ENCODE peak calls at places on chromosome 9, in six cellular contexts. One of them, this sample, is unnamed.

GRCh38 chr9:33813712-33814641 is 3.0 kb upstream of the UBE2R2 start:
- DNase-seq in Karpas-422: peak; percentile 83
- DNase-seq in upper lobe of right lung: no peak
- DNase-seq in Jurkat, Clone E6-1: peak; percentile 61
- DNase-seq in fibroblast of lung: peak; percentile 69
- DNase-seq in HAP-1: peak; percentile 50
- DNase-seq in this sample: peak; percentile 60

GRCh38 chr9:6739218-6739617 is 18.6 kb upstream of the KDM4C start:
- DNase-seq in Jurkat, Clone E6-1: no peak
- DNase-seq in HAP-1: no peak
- DNase-seq in upper lobe of right lung: peak; percentile 5
- DNase-seq in Karpas-422: peak; percentile 46
- DNase-seq in fibroblast of lung: peak; percentile 32
- DNase-seq in this sample: no peak

GRCh38 chr9:83572524-83572923 is 34.3 kb upstream of the FRMD3 start:
- DNase-seq in HAP-1: no peak
- DNase-seq in Jurkat, Clone E6-1: peak; percentile 18
- DNase-seq in upper lobe of right lung: no peak
- DNase-seq in Karpas-422: no peak
- DNase-seq in fibroblast of lung: no peak
- DNase-seq in this sample: no peak

GRCh38 chr9:138024131-138024530 is 146.5 kb downstream of the CACNA1B start:
- DNase-seq in upper lobe of right lung: peak; percentile 48
- DNase-seq in Jurkat, Clone E6-1: no peak
- DNase-seq in fibroblast of lung: no peak
- DNase-seq in HAP-1: no peak
- DNase-seq in Karpas-422: no peak
- DNase-seq in this sample: no peak

GRCh38 chr9:7802666-7803065 is 3.1 kb upstream of the DMAC1 start:
- DNase-seq in Jurkat, Clone E6-1: no peak
- DNase-seq in Karpas-422: no peak
- DNase-seq in HAP-1: no peak
- DNase-seq in upper lobe of right lung: no peak
- DNase-seq in fibroblast of lung: peak; percentile 4
- DNase-seq in this sample: no peak

GRCh38 chr9:14993061-14993800 is 83.0 kb upstream of the FREM1 start:
- DNase-seq in Jurkat, Clone E6-1: no peak
- DNase-seq in Karpas-422: no peak
- DNase-seq in fibroblast of lung: peak; percentile 86
- DNase-seq in HAP-1: peak; percentile 23
- DNase-seq in upper lobe of right lung: peak; percentile 91
- DNase-seq in this sample: peak; percentile 21

GRCh38 chr9:119792242-119792641 is 423.0 kb upstream of the BRINP1 start:
- DNase-seq in HAP-1: no peak
- DNase-seq in upper lobe of right lung: no peak
- DNase-seq in Jurkat, Clone E6-1: no peak
- DNase-seq in Karpas-422: no peak
- DNase-seq in fibroblast of lung: no peak
- DNase-seq in this sample: no peak

GRCh38 chr9:93679536-93680444 is 103.4 kb downstream of the PHF2 start:
- DNase-seq in upper lobe of right lung: peak; percentile 51
- DNase-seq in fibroblast of lung: no peak
- DNase-seq in Karpas-422: no peak
- DNase-seq in HAP-1: no peak
- DNase-seq in Jurkat, Clone E6-1: no peak
- DNase-seq in this sample: no peak

GRCh38 chr9:130713286-130713975 is 19.9 kb downstream of the EXOSC2 start:
- DNase-seq in Karpas-422: peak; percentile 49
- DNase-seq in HAP-1: no peak
- DNase-seq in upper lobe of right lung: no peak
- DNase-seq in fibroblast of lung: peak; percentile 52
- DNase-seq in Jurkat, Clone E6-1: no peak
- DNase-seq in this sample: peak; percentile 5

GRCh38 chr9:69121155-69122085 is 52.7 kb upstream of the TJP2 start:
- DNase-seq in HAP-1: peak; percentile 46
- DNase-seq in Jurkat, Clone E6-1: peak; percentile 11
- DNase-seq in upper lobe of right lung: peak; percentile 85
- DNase-seq in Karpas-422: no peak
- DNase-seq in fibroblast of lung: peak; percentile 35
- DNase-seq in this sample: peak; percentile 44

GRCh38 chr9:116059466-116059865 is 94.1 kb upstream of the PAPPA start:
- DNase-seq in upper lobe of right lung: no peak
- DNase-seq in Karpas-422: no peak
- DNase-seq in fibroblast of lung: peak; percentile 70
- DNase-seq in Jurkat, Clone E6-1: no peak
- DNase-seq in HAP-1: no peak
- DNase-seq in this sample: no peak

GRCh38 chr9:97808972-97809371 is 44.1 kb upstream of the FOXE1 start:
- DNase-seq in Karpas-422: no peak
- DNase-seq in HAP-1: no peak
- DNase-seq in Jurkat, Clone E6-1: no peak
- DNase-seq in upper lobe of right lung: no peak
- DNase-seq in fibroblast of lung: no peak
- DNase-seq in this sample: no peak

GRCh38 chr9:137456864-137457405 is 2.2 kb downstream of the NSMF start:
- DNase-seq in Jurkat, Clone E6-1: no peak
- DNase-seq in fibroblast of lung: no peak
- DNase-seq in HAP-1: no peak
- DNase-seq in upper lobe of right lung: peak; percentile 57
- DNase-seq in Karpas-422: no peak
- DNase-seq in this sample: no peak

GRCh38 chr9:131738838-131739191 is 1.1 kb downstream of the RAPGEF1 start:
- DNase-seq in Jurkat, Clone E6-1: no peak
- DNase-seq in Karpas-422: no peak
- DNase-seq in upper lobe of right lung: no peak
- DNase-seq in HAP-1: peak; percentile 14
- DNase-seq in fibroblast of lung: no peak
- DNase-seq in this sample: no peak

GRCh38 chr9:4639420-4639819 is 22.7 kb upstream of the PLPP6 start:
- DNase-seq in upper lobe of right lung: no peak
- DNase-seq in Jurkat, Clone E6-1: no peak
- DNase-seq in Karpas-422: no peak
- DNase-seq in fibroblast of lung: peak; percentile 18
- DNase-seq in HAP-1: no peak
- DNase-seq in this sample: no peak

GRCh38 chr9:135925496-135926133 is 18.3 kb upstream of the CAMSAP1 start:
- DNase-seq in HAP-1: no peak
- DNase-seq in fibroblast of lung: no peak
- DNase-seq in Jurkat, Clone E6-1: no peak
- DNase-seq in Karpas-422: no peak
- DNase-seq in upper lobe of right lung: peak; percentile 59
- DNase-seq in this sample: no peak

GRCh38 chr9:71819115-71819739 is 50.9 kb upstream of the CEMIP2 start:
- DNase-seq in Jurkat, Clone E6-1: no peak
- DNase-seq in HAP-1: no peak
- DNase-seq in fibroblast of lung: peak; percentile 50
- DNase-seq in upper lobe of right lung: no peak
- DNase-seq in Karpas-422: peak; percentile 65
- DNase-seq in this sample: peak; percentile 47

GRCh38 chr9:122215663-122216062 is 13.1 kb downstream of the LHX6 start:
- DNase-seq in Karpas-422: no peak
- DNase-seq in fibroblast of lung: no peak
- DNase-seq in upper lobe of right lung: no peak
- DNase-seq in Jurkat, Clone E6-1: no peak
- DNase-seq in HAP-1: no peak
- DNase-seq in this sample: no peak

GRCh38 chr9:81522721-81523551 is 166.4 kb downstream of the TLE1 start:
- DNase-seq in Karpas-422: peak; percentile 57
- DNase-seq in upper lobe of right lung: no peak
- DNase-seq in Jurkat, Clone E6-1: peak; percentile 54
- DNase-seq in HAP-1: peak; percentile 20
- DNase-seq in fibroblast of lung: peak; percentile 82
- DNase-seq in this sample: no peak

GRCh38 chr9:133238272-133238850 is 29.3 kb upstream of the OBP2B start:
- DNase-seq in upper lobe of right lung: peak; percentile 92
- DNase-seq in Jurkat, Clone E6-1: no peak
- DNase-seq in Karpas-422: peak; percentile 90
- DNase-seq in HAP-1: peak; percentile 69
- DNase-seq in fibroblast of lung: peak; percentile 6
- DNase-seq in this sample: no peak

GRCh38 chr9:104313396-104314110 is 190.5 kb upstream of the OR13F1 start:
- DNase-seq in Jurkat, Clone E6-1: no peak
- DNase-seq in upper lobe of right lung: no peak
- DNase-seq in Karpas-422: no peak
- DNase-seq in fibroblast of lung: no peak
- DNase-seq in HAP-1: no peak
- DNase-seq in this sample: no peak

GRCh38 chr9:8095531-8096223 is 296.1 kb upstream of the DMAC1 start:
- DNase-seq in fibroblast of lung: no peak
- DNase-seq in upper lobe of right lung: no peak
- DNase-seq in Jurkat, Clone E6-1: no peak
- DNase-seq in HAP-1: peak; percentile 73
- DNase-seq in Karpas-422: no peak
- DNase-seq in this sample: no peak

GRCh38 chr9:99176527-99177013 is 45.2 kb downstream of the ALG2 start:
- DNase-seq in fibroblast of lung: no peak
- DNase-seq in Karpas-422: no peak
- DNase-seq in Jurkat, Clone E6-1: no peak
- DNase-seq in HAP-1: no peak
- DNase-seq in upper lobe of right lung: no peak
- DNase-seq in this sample: no peak

GRCh38 chr9:1048853-1049252 is 1.3 kb upstream of the DMRT2 start:
- DNase-seq in Jurkat, Clone E6-1: no peak
- DNase-seq in fibroblast of lung: no peak
- DNase-seq in HAP-1: no peak
- DNase-seq in Karpas-422: peak; percentile 11
- DNase-seq in upper lobe of right lung: no peak
- DNase-seq in this sample: no peak

GRCh38 chr9:16866542-16866941 is 3.9 kb downstream of the BNC2 start:
- DNase-seq in upper lobe of right lung: no peak
- DNase-seq in HAP-1: no peak
- DNase-seq in fibroblast of lung: peak; percentile 77
- DNase-seq in Jurkat, Clone E6-1: no peak
- DNase-seq in Karpas-422: no peak
- DNase-seq in this sample: no peak
- H3K4me3 ChIP-seq in upper lobe of right lung: peak overlapping the region; percentile 2
- H3K4me3 ChIP-seq in HAP-1: no peak overlapping the region
- H3K4me3 ChIP-seq in fibroblast of lung: peak overlapping the region; percentile 0
- H3K4me3 ChIP-seq in Jurkat, Clone E6-1: no peak overlapping the region
- H3K4me3 ChIP-seq in Karpas-422: no peak overlapping the region
- H3K4me3 ChIP-seq in this sample: no peak overlapping the region

GRCh38 chr9:20872340-20872977 is 159.0 kb downstream of the HACD4 start:
- DNase-seq in upper lobe of right lung: no peak
- DNase-seq in fibroblast of lung: peak; percentile 92
- DNase-seq in HAP-1: no peak
- DNase-seq in Jurkat, Clone E6-1: peak; percentile 11
- DNase-seq in Karpas-422: no peak
- DNase-seq in this sample: no peak

DNA sequence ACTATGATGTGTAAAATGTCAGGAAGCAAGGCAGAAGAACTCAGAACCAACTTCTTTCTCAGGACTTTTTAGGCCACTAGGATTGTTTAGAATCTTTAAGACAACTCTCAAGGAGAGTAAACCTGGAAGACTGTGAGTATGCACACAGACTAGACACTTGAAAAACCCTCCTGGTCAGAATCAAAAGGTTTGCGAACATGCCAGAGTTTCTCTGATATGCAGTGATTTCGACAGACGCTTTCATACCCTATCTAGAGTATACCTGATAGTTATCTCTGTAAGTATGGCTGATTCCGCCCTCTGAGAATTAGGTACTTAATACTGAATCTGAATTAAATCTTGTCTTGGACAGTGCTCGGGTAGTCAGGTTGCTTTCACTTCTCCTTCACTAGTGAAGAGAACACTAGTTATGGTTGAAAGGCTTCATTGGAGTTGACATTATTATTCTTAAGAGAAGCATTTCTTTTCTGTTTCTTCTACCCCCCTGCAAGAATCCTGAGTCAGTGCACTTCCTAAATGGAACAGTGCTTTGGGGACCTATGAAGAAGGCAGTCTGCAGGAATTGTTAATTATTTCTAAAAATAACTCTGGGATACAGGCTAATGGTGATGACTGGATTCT is 158.1 kb downstream of the HACD4 start:
- DNase-seq in fibroblast of lung: peak; percentile 7
- DNase-seq in Karpas-422: no peak
- DNase-seq in Jurkat, Clone E6-1: no peak
- DNase-seq in upper lobe of right lung: no peak
- DNase-seq in HAP-1: no peak
- DNase-seq in this sample: no peak
- H3K4me3 ChIP-seq in fibroblast of lung: no peak overlapping the region
- H3K4me3 ChIP-seq in Karpas-422: no peak overlapping the region
- H3K4me3 ChIP-seq in Jurkat, Clone E6-1: no peak overlapping the region
- H3K4me3 ChIP-seq in upper lobe of right lung: no peak overlapping the region
- H3K4me3 ChIP-seq in HAP-1: no peak overlapping the region
- H3K4me3 ChIP-seq in this sample: no peak overlapping the region

GRCh38 chr9:89435315-89435823 is 62.5 kb downstream of the SEMA4D start:
- DNase-seq in fibroblast of lung: no peak
- DNase-seq in HAP-1: peak; percentile 95
- DNase-seq in Karpas-422: no peak
- DNase-seq in upper lobe of right lung: peak; percentile 86
- DNase-seq in Jurkat, Clone E6-1: no peak
- DNase-seq in this sample: no peak

GRCh38 chr9:89437772-89438171 is 60.1 kb downstream of the SEMA4D start:
- DNase-seq in upper lobe of right lung: no peak
- DNase-seq in fibroblast of lung: no peak
- DNase-seq in Jurkat, Clone E6-1: no peak
- DNase-seq in HAP-1: no peak
- DNase-seq in Karpas-422: no peak
- DNase-seq in this sample: no peak

GRCh38 chr9:89438194-89438593 is 59.7 kb downstream of the SEMA4D start:
- DNase-seq in Jurkat, Clone E6-1: no peak
- DNase-seq in Karpas-422: no peak
- DNase-seq in HAP-1: no peak
- DNase-seq in upper lobe of right lung: no peak
- DNase-seq in fibroblast of lung: no peak
- DNase-seq in this sample: no peak

GRCh38 chr9:89436326-89436725 is 61.6 kb downstream of the SEMA4D start:
- DNase-seq in fibroblast of lung: no peak
- DNase-seq in upper lobe of right lung: no peak
- DNase-seq in HAP-1: no peak
- DNase-seq in Jurkat, Clone E6-1: no peak
- DNase-seq in Karpas-422: no peak
- DNase-seq in this sample: no peak

GRCh38 chr9:89436963-89437625 is 60.8 kb downstream of the SEMA4D start:
- DNase-seq in fibroblast of lung: no peak
- DNase-seq in Jurkat, Clone E6-1: peak; percentile 87
- DNase-seq in upper lobe of right lung: peak; percentile 82
- DNase-seq in Karpas-422: no peak
- DNase-seq in HAP-1: no peak
- DNase-seq in this sample: peak; percentile 76
- H3K4me3 ChIP-seq in fibroblast of lung: no peak overlapping the region
- H3K4me3 ChIP-seq in Jurkat, Clone E6-1: no peak overlapping the region
- H3K4me3 ChIP-seq in upper lobe of right lung: no peak overlapping the region
- H3K4me3 ChIP-seq in Karpas-422: no peak overlapping the region
- H3K4me3 ChIP-seq in HAP-1: no peak overlapping the region
- H3K4me3 ChIP-seq in this sample: no peak overlapping the region

DNA sequence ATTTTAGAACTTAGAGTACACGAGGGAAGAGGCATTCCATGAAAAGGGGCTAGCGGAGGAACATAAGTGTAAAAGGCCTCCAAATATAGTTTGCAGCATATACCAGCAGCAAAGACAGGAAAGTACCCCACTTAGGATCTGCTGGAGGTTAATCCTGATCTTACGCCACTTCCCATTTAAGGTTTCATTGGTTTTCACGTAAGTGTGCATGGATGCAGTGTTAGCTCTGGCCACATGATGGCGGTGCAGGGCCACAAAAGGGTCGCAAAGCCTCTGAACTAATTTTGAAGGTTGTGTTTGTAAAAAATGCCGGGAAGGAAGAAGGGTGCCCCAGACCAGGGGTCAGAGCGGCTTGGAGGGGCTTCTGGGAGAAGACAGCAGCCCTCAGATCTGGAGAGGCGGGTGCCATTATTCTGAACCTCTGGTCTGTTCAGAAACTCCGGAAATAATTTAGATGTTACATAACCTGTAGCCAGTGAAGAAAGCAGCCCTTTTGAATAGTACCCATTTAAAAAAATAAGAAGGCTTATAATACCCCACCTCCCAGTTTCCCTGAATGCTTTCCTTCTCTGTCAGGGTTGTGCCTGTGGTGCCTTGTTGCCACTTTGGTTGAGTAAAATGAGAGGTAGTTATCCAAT is 59.5 kb upstream of the TLR4 start:
- DNase-seq in upper lobe of right lung: peak; percentile 83
- DNase-seq in fibroblast of lung: peak; percentile 54
- DNase-seq in Karpas-422: peak; percentile 88
- DNase-seq in Jurkat, Clone E6-1: peak; percentile 52
- DNase-seq in HAP-1: peak; percentile 52
- DNase-seq in this sample: peak; percentile 43
- H3K4me3 ChIP-seq in upper lobe of right lung: peak overlapping the region; percentile 33
- H3K4me3 ChIP-seq in fibroblast of lung: no peak overlapping the region
- H3K4me3 ChIP-seq in Karpas-422: no peak overlapping the region
- H3K4me3 ChIP-seq in Jurkat, Clone E6-1: no peak overlapping the region
- H3K4me3 ChIP-seq in HAP-1: no peak overlapping the region
- H3K4me3 ChIP-seq in this sample: no peak overlapping the region

This sample was measured in CD4-positive, alpha-beta memory T cell.